ENCODE peak calls at places on chromosomes 11 and 22, in eight cellular contexts. L is colonic mucosa, A is A549, Z is HCT116, G is cardiac muscle cell, N is ovary, Q is astrocyte, B is body of pancreas. O is an unnamed sample.
A peak's percentile ranks its signal among the peaks of the same experiment; 100 is the strongest.

GRCh38 chr22:19357270-19358105 is 66.0 kb upstream of the CLTCL1 start:
- DNase-seq in L (no peak), A (no peak), Z (no peak), G (no peak), N (no peak), Q (peak; percentile 9), B (no peak), O (no peak)

GRCh38 chr22:25137577-25138525 is 61.8 kb upstream of the CRYBB3 start:
- DNase-seq in L (peak; percentile 48), A (no peak), Z (peak; percentile 4), G (no peak), N (no peak), Q (no peak), B (peak; percentile 38), O (no peak)

GRCh38 chr11:68340784-68341556 is 28.6 kb downstream of the LRP5 start:
- DNase-seq in L (no peak), A (peak; percentile 56), Z (no peak), G (no peak), N (no peak), Q (no peak), B (no peak), O (no peak)

GRCh38 chr11:66981976-66982578 is 7.0 kb downstream of the C11orf86 start:
- DNase-seq in L (peak; percentile 97), A (peak; percentile 91), Z (peak; percentile 74), G (peak; percentile 89), N (peak; percentile 60), Q (peak; percentile 89), B (peak; percentile 74), O (peak; percentile 75)

GRCh38 chr11:27421819-27422494 is 50.6 kb downstream of the LGR4 start:
- DNase-seq in L (no peak), A (no peak), Z (no peak), G (no peak), N (no peak), Q (no peak), B (no peak), O (no peak)

GRCh38 chr22:40908895-40909294 is 42.3 kb upstream of the RBX1 start:
- DNase-seq in L (no peak), A (no peak), Z (no peak), G (no peak), N (no peak), Q (no peak), B (no peak), O (no peak)

GRCh38 chr11:112085822-112086421 is 634 bp downstream of the TIMM8B start:
- DNase-seq in L (peak; percentile 41), A (peak; percentile 14), Z (no peak), G (peak; percentile 33), N (no peak), Q (no peak), B (peak; percentile 19), O (peak; percentile 27)

GRCh38 chr22:20811171-20811570 is 37.3 kb downstream of the SERPIND1 start:
- DNase-seq in L (no peak), A (no peak), Z (no peak), G (no peak), N (no peak), Q (no peak), B (no peak), O (no peak)

GRCh38 chr22:41009222-41009948 is 58.2 kb downstream of the RBX1 start:
- DNase-seq in L (peak; percentile 27), A (no peak), Z (no peak), G (peak; percentile 27), N (no peak), Q (peak; percentile 47), B (no peak), O (no peak)

GRCh38 chr22:46408568-46409506 is 73.3 kb downstream of the TRMU start:
- DNase-seq in L (no peak), A (no peak), Z (no peak), G (no peak), N (no peak), Q (no peak), B (no peak), O (no peak)

GRCh38 chr22:41256898-41257260 is 16.1 kb upstream of the CHADL start:
- DNase-seq in L (no peak), A (no peak), Z (no peak), G (peak; percentile 24), N (no peak), Q (peak; percentile 29), B (no peak), O (no peak)

DNA sequence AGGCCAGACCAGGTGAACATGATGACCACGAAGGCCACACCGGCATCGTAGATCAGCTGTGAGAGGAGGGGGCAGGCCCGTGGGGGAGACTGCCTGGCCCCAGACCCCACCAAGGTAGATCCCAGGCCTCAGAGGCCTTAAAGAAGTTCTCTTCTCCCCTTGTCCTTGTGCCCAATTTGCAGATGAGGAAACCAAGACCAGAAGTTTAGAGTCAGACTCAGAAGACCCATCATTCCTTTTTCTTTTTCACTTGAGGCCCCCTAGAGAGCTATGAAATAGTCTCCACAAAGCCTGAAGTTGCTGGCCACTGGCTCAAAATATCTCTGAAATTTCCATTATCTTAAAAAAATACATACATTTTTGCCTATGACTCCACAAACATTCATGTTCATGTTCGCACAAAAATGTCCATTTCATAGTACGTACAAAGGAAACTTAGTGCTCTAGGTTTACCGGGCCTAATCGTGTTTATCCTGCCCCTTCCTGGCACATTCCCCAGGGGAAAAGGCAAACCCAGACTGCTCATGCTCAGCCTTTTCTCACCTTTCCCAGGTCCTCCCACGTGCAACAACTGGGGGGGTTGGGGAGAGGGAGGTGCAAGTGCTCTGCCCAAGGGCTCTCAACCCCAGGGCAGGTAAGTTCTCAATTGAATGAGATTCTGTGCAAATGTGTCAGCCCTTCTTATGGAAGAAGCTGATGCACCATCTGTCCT is 19.2 kb downstream of the SLC43A1 start:
- DNase-seq in L (no peak), A (no peak), Z (no peak), G (no peak), N (no peak), Q (no peak), B (peak; percentile 81), O (no peak)
- TF ChIP-seq CTCF in L (no peak), A (no peak), Z (no peak), G (no peak), N (no peak), Q (no peak), B (no peak), O (no peak)

GRCh38 chr11:12172493-12173013 is 62.2 kb downstream of the MICAL2 start:
- DNase-seq in L (peak; percentile 62), A (no peak), Z (no peak), G (no peak), N (no peak), Q (no peak), B (no peak), O (no peak)

GRCh38 chr11:12174145-12175143 is 64.1 kb downstream of the MICAL2 start:
- DNase-seq in L (no peak), A (no peak), Z (no peak), G (peak; percentile 39), N (no peak), Q (peak; percentile 70), B (no peak), O (no peak)

GRCh38 chr11:12170984-12171383 is 60.6 kb downstream of the MICAL2 start:
- DNase-seq in L (no peak), A (no peak), Z (no peak), G (peak; percentile 93), N (no peak), Q (peak; percentile 79), B (peak; percentile 40), O (peak; percentile 39)

GRCh38 chr11:12171921-12172320 is 61.5 kb downstream of the MICAL2 start:
- DNase-seq in L (no peak), A (no peak), Z (no peak), G (no peak), N (no peak), Q (no peak), B (no peak), O (no peak)

DNA sequence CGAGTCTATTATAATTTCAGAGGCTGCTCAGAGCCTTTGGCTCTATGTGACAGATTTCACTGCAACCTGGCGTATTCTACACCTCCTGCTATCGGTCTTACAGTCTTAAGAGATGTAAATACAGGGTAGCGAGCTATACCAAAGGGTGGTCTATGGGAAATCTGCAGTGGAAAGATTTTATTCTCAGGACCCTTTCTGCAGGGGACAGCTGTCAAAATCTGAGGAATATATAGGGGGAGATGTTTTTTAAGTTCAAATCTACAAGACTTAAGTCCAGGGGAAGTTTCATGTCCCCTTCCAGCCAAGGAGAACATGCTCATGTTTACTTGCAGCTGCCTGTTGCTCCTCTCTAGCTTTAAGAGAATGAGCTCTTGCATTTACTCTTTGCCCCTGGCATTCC is 62.7 kb downstream of the MICAL2 start:
- DNase-seq in L (no peak), A (no peak), Z (no peak), G (no peak), N (no peak), Q (no peak), B (no peak), O (no peak)
- H3K4me1 ChIP-seq in L (peaks cover 7% of the 10 kb centered on the region), A (peaks cover 80% of the 10 kb centered on the region), Z (peaks cover 51% of the 10 kb centered on the region), G (peaks cover 55% of the 10 kb centered on the region), N (no peaks in the 10 kb centered on the region), Q (peaks cover 51% of the 10 kb centered on the region), B (no peaks in the 10 kb centered on the region), O (peaks cover 19% of the 10 kb centered on the region)

GRCh38 chr11:99066609-99067008 is 45.9 kb downstream of the CNTN5 start:
- DNase-seq in L (no peak), A (no peak), Z (no peak), G (no peak), N (no peak), Q (no peak), B (no peak), O (no peak)

GRCh38 chr11:99068832-99069231 is 48.1 kb downstream of the CNTN5 start:
- DNase-seq in L (no peak), A (no peak), Z (no peak), G (no peak), N (no peak), Q (no peak), B (no peak), O (no peak)

GRCh38 chr11:99069831-99070444 is 49.2 kb downstream of the CNTN5 start:
- DNase-seq in L (no peak), A (no peak), Z (no peak), G (peak; percentile 43), N (no peak), Q (no peak), B (peak; percentile 27), O (peak; percentile 49)
- TF ChIP-seq CTCF in L (no peak), A (no peak), Z (no peak), G (no peak), N (no peak), Q (no peak), B (no peak), O (no peak)

GRCh38 chr11:73173755-73174494 is 31.8 kb upstream of the FCHSD2 start:
- DNase-seq in L (no peak), A (no peak), Z (no peak), G (peak; percentile 34), N (no peak), Q (no peak), B (peak; percentile 78), O (no peak)

GRCh38 chr11:73176892-73177155 is 34.7 kb upstream of the FCHSD2 start:
- DNase-seq in L (no peak), A (no peak), Z (no peak), G (no peak), N (no peak), Q (no peak), B (no peak), O (no peak)

GRCh38 chr11:73174495-73174791 is 32.3 kb upstream of the FCHSD2 start:
- DNase-seq in L (no peak), A (no peak), Z (no peak), G (no peak), N (no peak), Q (no peak), B (no peak), O (no peak)

GRCh38 chr11:73176145-73176891 is 34.2 kb upstream of the FCHSD2 start:
- DNase-seq in L (no peak), A (no peak), Z (no peak), G (no peak), N (no peak), Q (no peak), B (no peak), O (no peak)

GRCh38 chr11:73175551-73176144 is 33.5 kb upstream of the FCHSD2 start:
- DNase-seq in L (no peak), A (no peak), Z (no peak), G (no peak), N (peak; percentile 30), Q (no peak), B (peak; percentile 66), O (no peak)
- H3K4me1 ChIP-seq in L (no peaks in the 10 kb centered on the region), A (no peaks in the 10 kb centered on the region), Z (no peaks in the 10 kb centered on the region), G (peaks cover 23% of the 10 kb centered on the region), N (peaks cover 30% of the 10 kb centered on the region), Q (peaks cover 8% of the 10 kb centered on the region), B (peaks cover 46% of the 10 kb centered on the region), O (peaks cover 19% of the 10 kb centered on the region)

O was measured in hepatocyte.